ENCODE peak calls at places on chromosomes 12 and 14, in eight cellular contexts. F, B, L, M, K, V, R and A are unnamed samples.

GRCh38 chr14:21476526-21476924 is 234 bp downstream of the RAB2B start:
- DNase-seq in K (peak), F (peak), R (peak), B (peak), V (no peak), M (peak), L (peak), A (no peak)

GRCh38 chr14:23294734-23295561 is 7.7 kb downstream of the PPP1R3E start:
- DNase-seq in B (no peak), F (peak), V (peak), L (no peak), R (peak), M (peak), K (no peak), A (peak)

GRCh38 chr12:124842073-124842749 is 21.5 kb downstream of the SCARB1 start:
- DNase-seq in B (no peak), K (no peak), R (no peak), L (no peak), F (no peak), M (no peak), V (no peak), A (no peak)

GRCh38 chr12:114152890-114153289 is 186.8 kb upstream of the RBM19 start:
- DNase-seq in V (no peak), R (peak), F (no peak), L (no peak), B (no peak), K (no peak), M (no peak), A (peak)

GRCh38 chr12:26197832-26198231 is 2.5 kb downstream of the SSPN start:
- DNase-seq in B (no peak), F (no peak), K (no peak), L (no peak), M (no peak), V (peak), R (no peak), A (no peak)

GRCh38 chr12:49901026-49901425 is 2.7 kb downstream of the FAIM2 start:
- DNase-seq in F (no peak), L (no peak), R (no peak), V (no peak), B (no peak), K (no peak), M (no peak), A (no peak)

GRCh38 chr12:107504503-107504885 is 181.1 kb upstream of the PWP1 start:
- DNase-seq in K (no peak), R (no peak), F (no peak), V (no peak), L (no peak), B (no peak), M (no peak), A (no peak)

GRCh38 chr12:78248321-78248720 is 417.6 kb downstream of the NAV3 start:
- DNase-seq in B (no peak), V (no peak), K (no peak), M (no peak), R (no peak), L (no peak), F (peak), A (no peak)

GRCh38 chr14:99137913-99138571 is 134.0 kb downstream of the BCL11B start:
- DNase-seq in V (no peak), B (no peak), K (peak), L (peak), F (no peak), M (no peak), R (no peak), A (no peak)

GRCh38 chr12:132403636-132404434 is 74.4 kb upstream of the GALNT9 start:
- DNase-seq in F (no peak), V (no peak), K (no peak), M (no peak), R (no peak), B (no peak), L (no peak), A (no peak)

GRCh38 chr12:54216580-54217308 is 28.0 kb upstream of the SMUG1 start:
- DNase-seq in V (peak), R (peak), F (peak), M (peak), B (no peak), L (peak), K (peak), A (peak)

GRCh38 chr12:179131-179884 is 34.6 kb downstream of the SLC6A12 start:
- DNase-seq in F (no peak), L (no peak), R (no peak), K (no peak), B (no peak), M (no peak), V (peak), A (no peak)

GRCh38 chr12:111434049-111434448 is 28.3 kb downstream of the SH2B3 start:
- DNase-seq in B (no peak), L (no peak), M (no peak), R (no peak), V (no peak), K (no peak), F (no peak), A (no peak)

GRCh38 chr12:110966081-110966760 is 45.8 kb upstream of the MYL2 start:
- DNase-seq in M (no peak), R (peak), B (no peak), F (no peak), V (no peak), L (no peak), K (no peak), A (peak)

GRCh38 chr12:5043589-5044419 is at the start of gene KCNA5:
- DNase-seq in L (no peak), V (peak), R (no peak), B (peak), M (no peak), F (no peak), K (no peak), A (no peak)

GRCh38 chr12:57008113-57008687 is 1.9 kb upstream of the ZBTB39 start:
- DNase-seq in V (no peak), K (no peak), B (no peak), R (peak), L (peak), F (peak), M (no peak), A (peak)

GRCh38 chr12:112616469-112617190 is 174.9 kb upstream of the RPH3A start:
- DNase-seq in F (no peak), B (no peak), L (no peak), K (no peak), M (no peak), R (no peak), V (no peak), A (no peak)

GRCh38 chr14:38357557-38357956 is 101.7 kb upstream of the CLEC14A start:
- DNase-seq in B (no peak), M (no peak), L (no peak), F (peak), R (peak), V (peak), K (no peak), A (peak)

GRCh38 chr12:57031228-57031670 is 14.9 kb upstream of the TAC3 start:
- DNase-seq in F (no peak), V (no peak), K (no peak), B (no peak), L (no peak), R (no peak), M (no peak), A (no peak)

GRCh38 chr12:96141216-96141944 is 52.8 kb upstream of the ELK3 start:
- DNase-seq in F (peak), L (no peak), B (no peak), K (no peak), V (peak), M (no peak), R (peak), A (peak)

GRCh38 chr12:132596016-132596415 is 14.4 kb downstream of the LRCOL1 start:
- DNase-seq in B (no peak), M (no peak), R (peak), K (no peak), V (no peak), L (no peak), F (peak), A (peak)

GRCh38 chr14:100577321-100577985 is 9.8 kb downstream of the BEGAIN start:
- DNase-seq in K (peak), B (no peak), L (no peak), V (no peak), R (no peak), M (peak), F (no peak), A (no peak)

GRCh38 chr12:108000111-108000510 is 129.0 kb upstream of the WSCD2 start:
- DNase-seq in K (no peak), V (no peak), B (no peak), F (no peak), R (no peak), L (no peak), M (no peak), A (no peak)

GRCh38 chr12:109144224-109144623 is 27.8 kb downstream of the ACACB start:
- DNase-seq in M (no peak), R (no peak), B (no peak), L (no peak), V (no peak), K (no peak), F (no peak), A (no peak)

GRCh38 chr14:98408713-98409112 is 863.3 kb downstream of the BCL11B start:
- DNase-seq in L (no peak), F (no peak), M (no peak), K (no peak), V (no peak), B (no peak), R (no peak), A (no peak)

GRCh38 chr14:62213516-62213915 is 451.3 kb downstream of the SNAPC1 start:
- DNase-seq in V (no peak), L (no peak), F (peak), B (no peak), K (no peak), R (peak), M (no peak), A (peak)

GRCh38 chr12:108342985-108343384 is 3.9 kb upstream of the CMKLR1 start:
- DNase-seq in V (no peak), K (no peak), M (no peak), R (no peak), L (no peak), F (no peak), B (no peak), A (no peak)

GRCh38 chr12:11688831-11689230 is 39.4 kb downstream of the ETV6 start:
- DNase-seq in R (no peak), F (peak), V (no peak), M (no peak), K (no peak), B (no peak), L (no peak), A (peak)

GRCh38 chr12:27177716-27178115 is 66.4 kb upstream of the STK38L start:
- DNase-seq in L (no peak), K (no peak), M (no peak), R (peak), V (no peak), F (peak), B (no peak), A (peak)

GRCh38 chr14:65062096-65063075 is 39.9 kb downstream of the MAX start:
- DNase-seq in B (no peak), M (no peak), K (no peak), R (no peak), F (no peak), L (no peak), V (no peak), A (no peak)

GRCh38 chr12:15274561-15274967 is 47.7 kb upstream of the PTPRO start:
- DNase-seq in B (no peak), L (no peak), K (no peak), V (no peak), R (peak), F (peak), M (no peak), A (peak)

GRCh38 chr14:78566859-78567172 is 396.6 kb downstream of the NRXN3 start:
- DNase-seq in L (no peak), V (no peak), R (no peak), B (no peak), F (no peak), M (no peak), K (no peak), A (no peak)

GRCh38 chr14:106691601-106692291 is 1165.4 kb downstream of the TMEM121 start:
- DNase-seq in B (no peak), V (peak), R (no peak), L (no peak), F (no peak), M (no peak), K (peak), A (no peak)

DNA sequence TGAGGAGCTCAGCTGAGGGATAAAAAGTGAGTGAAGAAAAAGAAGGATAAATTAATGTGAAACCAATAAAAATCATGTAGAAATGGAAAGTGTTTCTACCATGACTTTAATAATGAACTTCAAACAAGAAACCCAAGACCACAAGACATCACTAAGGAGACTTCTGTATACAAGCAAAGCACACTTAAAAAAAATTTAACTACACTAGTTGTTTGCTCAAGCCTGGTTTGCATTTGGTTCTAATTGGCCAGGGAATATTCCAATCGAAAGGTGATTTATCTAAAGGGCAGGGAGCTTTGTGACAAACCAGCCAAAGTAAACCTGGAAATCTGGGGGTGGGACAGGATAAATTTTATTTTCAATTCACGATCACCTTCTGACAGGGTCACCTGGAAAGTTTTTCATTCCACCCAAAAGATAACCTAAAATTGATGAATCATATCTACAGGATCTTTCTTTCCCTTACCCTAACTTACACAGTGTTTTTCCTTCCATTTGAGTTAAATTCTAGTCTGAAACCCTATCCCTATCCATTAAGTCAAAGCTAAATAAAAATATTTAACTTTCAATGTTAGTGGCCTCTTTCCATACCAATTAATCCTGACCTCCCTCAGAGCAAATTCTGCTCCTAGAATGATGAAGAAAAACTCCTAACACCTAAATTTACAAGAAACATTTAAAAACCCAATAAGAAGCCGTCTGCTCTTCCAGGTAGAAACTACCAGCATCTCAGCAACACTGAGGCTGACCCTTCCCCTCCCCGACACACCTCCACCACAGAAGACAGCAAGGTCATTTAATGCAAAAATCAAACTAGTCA is 2.5 kb downstream of the EGLN3 start:
- DNase-seq in L (no peak), K (no peak), B (no peak), M (no peak), V (no peak), F (no peak), R (no peak), A (no peak)
- H3K4me3 ChIP-seq in L (no peak), K (peak), B (peak), M (peak), V (peak), F (no peak), R (no peak), A (no peak)

GRCh38 chr12:66107451-66107915 is 23.1 kb downstream of the LLPH start:
- DNase-seq in R (peak), L (peak), K (no peak), M (no peak), V (peak), B (no peak), F (peak), A (peak)

GRCh38 chr12:66103011-66103913 is 27.3 kb downstream of the LLPH start:
- DNase-seq in K (no peak), L (no peak), F (no peak), B (no peak), M (no peak), R (no peak), V (no peak), A (no peak)
- TF ChIP-seq CTCF in K (no peak), L (no peak), F (peak), B (no peak), M (no peak), R (no peak), V (no peak), A (peak)

DNA sequence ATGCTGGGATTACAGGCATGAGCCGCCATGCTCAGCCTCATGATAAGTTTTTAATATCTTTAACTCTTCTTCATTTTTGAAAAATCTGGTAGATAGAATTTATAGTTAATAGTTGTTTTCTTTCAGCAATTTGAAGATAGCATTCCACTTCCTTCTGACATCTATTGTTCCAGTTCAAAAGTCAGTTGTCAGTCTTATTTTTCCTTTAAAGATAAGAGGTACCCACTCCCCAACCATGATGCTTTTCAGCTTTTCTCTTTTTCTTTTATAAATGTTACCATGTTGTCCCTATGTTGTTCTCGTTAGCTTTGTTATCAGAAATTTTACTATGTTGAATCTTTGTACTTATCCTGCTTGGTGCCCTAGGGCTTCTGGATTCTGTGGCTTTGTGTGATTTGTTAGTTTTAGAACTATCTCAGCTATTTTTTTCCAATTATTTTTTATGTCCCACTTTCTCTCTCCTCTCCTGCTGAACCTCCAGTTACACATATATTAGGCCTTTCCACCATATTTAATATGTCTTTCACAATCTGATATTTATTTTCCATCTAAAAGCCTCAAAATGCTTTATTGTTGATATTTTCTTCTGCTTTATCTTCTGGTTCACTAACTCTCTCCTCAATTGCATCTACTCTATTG is 181.6 kb upstream of the FOXN3 start:
- DNase-seq in M (no peak), R (no peak), F (peak), L (no peak), B (no peak), K (no peak), V (no peak), A (peak)
- H3K4me3 ChIP-seq in M (no peak), R (no peak), F (no peak), L (no peak), B (no peak), K (no peak), V (no peak), A (no peak)

DNA sequence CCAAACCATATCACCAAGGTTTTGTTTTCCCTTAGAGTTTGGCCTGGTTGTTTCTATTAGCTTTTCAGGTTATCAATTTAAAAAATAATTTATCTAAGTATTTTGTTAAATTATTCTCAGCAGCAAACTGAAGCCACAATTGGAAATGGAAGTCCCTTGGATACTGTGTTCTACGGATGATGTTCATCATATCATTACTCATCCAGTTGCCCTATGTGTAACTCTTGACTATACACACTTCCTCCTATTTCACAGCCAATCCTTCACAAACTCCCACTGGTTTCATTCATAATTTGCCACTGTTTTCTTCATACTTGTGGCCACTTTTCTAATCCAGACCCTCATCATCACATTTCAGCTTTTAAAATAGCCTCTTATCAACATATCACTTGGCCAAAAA is 84.1 kb downstream of the CATSPERB start:
- DNase-seq in B (no peak), F (no peak), M (no peak), V (no peak), K (no peak), R (no peak), L (no peak), A (no peak)
- TF ChIP-seq CTCF in B (no peak), F (no peak), M (no peak), V (no peak), K (no peak), R (no peak), L (no peak), A (no peak)

GRCh38 chr14:89921896-89922548 is 32.5 kb downstream of the EFCAB11 start:
- DNase-seq in F (peak), M (no peak), B (no peak), L (no peak), K (no peak), R (peak), V (no peak), A (peak)
- H3K4me3 ChIP-seq in F (no peak), M (no peak), B (no peak), L (no peak), K (no peak), R (no peak), V (no peak), A (no peak)

GRCh38 chr14:95157987-95158712 is 821 bp upstream of the DICER1 start:
- DNase-seq in V (no peak), L (peak), F (no peak), K (no peak), R (no peak), M (no peak), B (no peak), A (no peak)
- TF ChIP-seq CTCF in V (no peak), L (no peak), F (no peak), K (no peak), R (no peak), M (no peak), B (no peak), A (no peak)

GRCh38 chr14:35401853-35402252 is 2.7 kb downstream of the NFKBIA start:
- DNase-seq in V (peak), F (peak), M (no peak), K (no peak), R (no peak), L (no peak), B (no peak), A (peak)
- H3K4me3 ChIP-seq in V (peak), F (peak), M (peak), K (peak), R (peak), L (peak), B (peak), A (peak)

GRCh38 chr12:91617830-91618229 is 435.2 kb upstream of the DCN start:
- DNase-seq in F (no peak), M (no peak), R (no peak), L (no peak), V (no peak), K (no peak), B (no peak), A (no peak)

GRCh38 chr12:91618281-91618680 is 435.7 kb upstream of the DCN start:
- DNase-seq in K (no peak), M (no peak), B (no peak), R (no peak), L (no peak), F (no peak), V (no peak), A (no peak)

GRCh38 chr12:91613223-91613779 is 430.7 kb upstream of the DCN start:
- DNase-seq in K (no peak), F (peak), R (peak), M (no peak), V (no peak), B (no peak), L (no peak), A (no peak)

GRCh38 chr12:91620422-91620821 is 437.8 kb upstream of the DCN start:
- DNase-seq in R (no peak), M (no peak), V (no peak), L (no peak), F (no peak), K (no peak), B (no peak), A (no peak)

GRCh38 chr12:91616401-91616800 is 433.8 kb upstream of the DCN start:
- DNase-seq in R (peak), K (no peak), B (no peak), L (no peak), M (no peak), V (no peak), F (no peak), A (no peak)
- TF ChIP-seq CTCF in R (no peak), K (no peak), B (no peak), L (no peak), M (no peak), V (no peak), F (no peak), A (no peak)